ENCODE peak calls at places on chromosomes 11 and 22, in six cellular contexts. One of them, this sample, is unnamed.

GRCh38 chr22:49238181-49239141 is 589.2 kb downstream of the BRD1 start:
- DNase-seq in Calu3: no peak
- DNase-seq in type B pancreatic cell: peak
- DNase-seq in fibroblast of mammary gland: no peak
- DNase-seq in HL-60: no peak
- DNase-seq in GM13977: no peak
- DNase-seq in this sample: peak

GRCh38 chr11:34936945-34937344 is 20.5 kb downstream of the PDHX start:
- DNase-seq in Calu3: no peak
- DNase-seq in type B pancreatic cell: no peak
- DNase-seq in fibroblast of mammary gland: no peak
- DNase-seq in HL-60: no peak
- DNase-seq in GM13977: no peak
- DNase-seq in this sample: no peak

GRCh38 chr11:92480519-92480918 is 255.9 kb downstream of the FAT3 start:
- DNase-seq in Calu3: no peak
- DNase-seq in type B pancreatic cell: no peak
- DNase-seq in fibroblast of mammary gland: peak
- DNase-seq in HL-60: no peak
- DNase-seq in GM13977: no peak
- DNase-seq in this sample: no peak

GRCh38 chr11:109894242-109894641 is 198.9 kb upstream of the ZC3H12C start:
- DNase-seq in Calu3: no peak
- DNase-seq in type B pancreatic cell: no peak
- DNase-seq in fibroblast of mammary gland: no peak
- DNase-seq in HL-60: no peak
- DNase-seq in GM13977: no peak
- DNase-seq in this sample: no peak

GRCh38 chr22:23187871-23188700 is 7.8 kb downstream of the BCR start:
- DNase-seq in Calu3: peak
- DNase-seq in type B pancreatic cell: no peak
- DNase-seq in fibroblast of mammary gland: peak
- DNase-seq in HL-60: no peak
- DNase-seq in GM13977: no peak
- DNase-seq in this sample: no peak

GRCh38 chr11:120215634-120216033 is 4.8 kb downstream of the OAF start:
- DNase-seq in Calu3: no peak
- DNase-seq in type B pancreatic cell: no peak
- DNase-seq in fibroblast of mammary gland: peak
- DNase-seq in HL-60: no peak
- DNase-seq in GM13977: no peak
- DNase-seq in this sample: no peak

GRCh38 chr22:25797891-25798290 is 55.9 kb downstream of the MYO18B start:
- DNase-seq in Calu3: no peak
- DNase-seq in type B pancreatic cell: no peak
- DNase-seq in fibroblast of mammary gland: no peak
- DNase-seq in HL-60: no peak
- DNase-seq in GM13977: no peak
- DNase-seq in this sample: no peak

GRCh38 chr11:16833026-16833425 is 94.6 kb downstream of the C11orf58 start:
- DNase-seq in Calu3: no peak
- DNase-seq in type B pancreatic cell: no peak
- DNase-seq in fibroblast of mammary gland: no peak
- DNase-seq in HL-60: no peak
- DNase-seq in GM13977: no peak
- DNase-seq in this sample: no peak

GRCh38 chr11:19951558-19952083 is 208.7 kb downstream of the DBX1 start:
- DNase-seq in Calu3: peak
- DNase-seq in type B pancreatic cell: no peak
- DNase-seq in fibroblast of mammary gland: peak
- DNase-seq in HL-60: no peak
- DNase-seq in GM13977: peak
- DNase-seq in this sample: no peak

GRCh38 chr11:63892233-63892632 is 24.7 kb downstream of the RCOR2 start:
- DNase-seq in Calu3: no peak
- DNase-seq in type B pancreatic cell: no peak
- DNase-seq in fibroblast of mammary gland: peak
- DNase-seq in HL-60: peak
- DNase-seq in GM13977: no peak
- DNase-seq in this sample: no peak

GRCh38 chr22:49324527-49325491 is 502.9 kb downstream of the BRD1 start:
- DNase-seq in Calu3: no peak
- DNase-seq in type B pancreatic cell: peak
- DNase-seq in fibroblast of mammary gland: no peak
- DNase-seq in HL-60: no peak
- DNase-seq in GM13977: peak
- DNase-seq in this sample: peak

GRCh38 chr11:46850829-46851380 is 4.8 kb upstream of the CKAP5 start:
- DNase-seq in Calu3: no peak
- DNase-seq in type B pancreatic cell: no peak
- DNase-seq in fibroblast of mammary gland: no peak
- DNase-seq in HL-60: no peak
- DNase-seq in GM13977: no peak
- DNase-seq in this sample: no peak

GRCh38 chr11:42974510-42974909 is 337.3 kb upstream of the API5 start:
- DNase-seq in Calu3: no peak
- DNase-seq in type B pancreatic cell: no peak
- DNase-seq in fibroblast of mammary gland: no peak
- DNase-seq in HL-60: no peak
- DNase-seq in GM13977: no peak
- DNase-seq in this sample: no peak
- TF ChIP-seq CTCF in Calu3: no peak
- TF ChIP-seq CTCF in type B pancreatic cell: peak
- TF ChIP-seq CTCF in fibroblast of mammary gland: no peak
- TF ChIP-seq CTCF in HL-60: no peak
- TF ChIP-seq CTCF in GM13977: no peak
- TF ChIP-seq CTCF in this sample: no peak

DNA sequence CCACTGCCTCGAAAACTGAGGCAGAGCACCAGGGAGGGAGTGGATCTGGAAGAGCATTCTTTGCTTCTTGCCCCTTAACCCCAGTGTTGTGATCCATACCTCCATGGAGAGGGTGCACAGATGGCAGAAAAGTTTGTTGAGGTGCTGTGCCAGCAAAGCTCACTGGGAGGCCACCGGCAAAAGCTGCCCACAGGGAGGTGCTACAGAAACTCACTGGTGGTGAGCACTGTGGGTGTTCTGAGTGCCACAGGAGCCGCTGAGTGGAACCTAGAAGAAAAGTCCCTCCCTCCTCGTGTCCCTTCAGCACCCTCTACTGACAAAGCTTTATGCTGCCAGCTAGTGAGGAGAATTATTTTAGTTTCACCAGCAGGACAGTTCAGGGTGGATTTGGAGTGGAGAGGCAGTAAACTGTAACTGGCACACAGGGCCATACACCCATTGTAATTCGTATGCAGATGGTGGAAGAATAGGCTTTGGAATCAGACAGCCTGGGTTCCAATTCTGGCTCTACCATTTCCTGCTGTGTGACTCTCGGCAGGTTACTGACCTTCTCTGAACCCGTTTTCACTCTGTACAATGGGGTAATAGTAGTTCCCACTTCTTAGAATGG is 84.6 kb downstream of the SWAP70 start:
- DNase-seq in Calu3: peak
- DNase-seq in type B pancreatic cell: no peak
- DNase-seq in fibroblast of mammary gland: peak
- DNase-seq in HL-60: peak
- DNase-seq in GM13977: peak
- DNase-seq in this sample: no peak
- TF ChIP-seq CTCF in Calu3: peak
- TF ChIP-seq CTCF in type B pancreatic cell: peak
- TF ChIP-seq CTCF in fibroblast of mammary gland: peak
- TF ChIP-seq CTCF in HL-60: peak
- TF ChIP-seq CTCF in GM13977: peak
- TF ChIP-seq CTCF in this sample: peak

GRCh38 chr11:69721745-69722144 is 17.9 kb upstream of the FGF19 start:
- DNase-seq in Calu3: peak
- DNase-seq in type B pancreatic cell: no peak
- DNase-seq in fibroblast of mammary gland: no peak
- DNase-seq in HL-60: no peak
- DNase-seq in GM13977: no peak
- DNase-seq in this sample: no peak
- TF ChIP-seq CTCF in Calu3: no peak
- TF ChIP-seq CTCF in type B pancreatic cell: peak
- TF ChIP-seq CTCF in fibroblast of mammary gland: no peak
- TF ChIP-seq CTCF in HL-60: no peak
- TF ChIP-seq CTCF in GM13977: no peak
- TF ChIP-seq CTCF in this sample: peak

GRCh38 chr11:61008971-61009370 is 37.5 kb downstream of the CD6 start:
- DNase-seq in Calu3: no peak
- DNase-seq in type B pancreatic cell: no peak
- DNase-seq in fibroblast of mammary gland: no peak
- DNase-seq in HL-60: no peak
- DNase-seq in GM13977: no peak
- DNase-seq in this sample: no peak

GRCh38 chr11:61007971-61008896 is 36.8 kb downstream of the CD6 start:
- DNase-seq in Calu3: no peak
- DNase-seq in type B pancreatic cell: no peak
- DNase-seq in fibroblast of mammary gland: no peak
- DNase-seq in HL-60: no peak
- DNase-seq in GM13977: peak
- DNase-seq in this sample: no peak

GRCh38 chr11:61011239-61011870 is 39.9 kb downstream of the CD6 start:
- DNase-seq in Calu3: no peak
- DNase-seq in type B pancreatic cell: no peak
- DNase-seq in fibroblast of mammary gland: no peak
- DNase-seq in HL-60: no peak
- DNase-seq in GM13977: no peak
- DNase-seq in this sample: no peak

GRCh38 chr11:61010466-61011238 is 39.2 kb downstream of the CD6 start:
- DNase-seq in Calu3: no peak
- DNase-seq in type B pancreatic cell: no peak
- DNase-seq in fibroblast of mammary gland: no peak
- DNase-seq in HL-60: no peak
- DNase-seq in GM13977: no peak
- DNase-seq in this sample: no peak

DNA sequence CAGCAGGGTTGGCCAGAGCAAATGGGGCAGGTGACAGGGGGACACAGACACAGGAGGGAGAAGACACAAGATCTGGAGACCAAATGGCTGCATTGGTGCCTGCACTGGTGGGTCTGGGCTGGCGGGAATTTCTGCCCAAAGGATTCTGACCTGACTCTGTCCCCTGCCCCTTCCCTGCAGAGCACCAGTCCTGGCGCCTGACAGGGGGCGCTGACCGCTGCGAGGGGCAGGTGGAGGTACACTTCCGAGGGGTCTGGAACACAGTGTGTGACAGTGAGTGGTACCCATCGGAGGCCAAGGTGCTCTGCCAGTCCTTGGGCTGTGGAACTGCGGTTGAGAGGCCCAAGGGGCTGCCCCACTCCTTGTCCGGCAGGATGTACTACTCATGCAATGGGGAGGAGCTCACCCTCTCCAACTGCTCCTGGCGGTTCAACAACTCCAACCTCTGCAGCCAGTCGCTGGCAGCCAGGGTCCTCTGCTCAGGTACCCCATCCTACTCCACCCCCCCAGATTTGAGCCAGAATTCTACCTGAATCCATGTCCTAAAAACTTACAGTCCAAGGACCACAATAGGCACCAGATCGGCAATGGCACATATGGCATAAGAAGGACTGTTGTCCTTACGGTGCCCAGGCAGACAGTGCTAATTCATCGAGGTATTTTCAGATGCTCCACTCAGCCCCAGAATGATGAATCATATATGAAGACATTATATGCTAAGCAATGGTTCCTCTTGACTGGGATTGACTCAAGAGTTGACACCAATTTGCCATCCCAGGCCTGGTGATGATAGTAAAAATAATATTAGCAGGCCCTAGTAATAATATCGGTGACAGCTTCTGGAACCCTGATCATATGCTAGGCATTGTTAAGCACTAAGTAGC is 38.2 kb downstream of the CD6 start:
- DNase-seq in Calu3: no peak
- DNase-seq in type B pancreatic cell: no peak
- DNase-seq in fibroblast of mammary gland: no peak
- DNase-seq in HL-60: no peak
- DNase-seq in GM13977: no peak
- DNase-seq in this sample: no peak
- TF ChIP-seq CTCF in Calu3: no peak
- TF ChIP-seq CTCF in type B pancreatic cell: no peak
- TF ChIP-seq CTCF in fibroblast of mammary gland: no peak
- TF ChIP-seq CTCF in HL-60: no peak
- TF ChIP-seq CTCF in GM13977: no peak
- TF ChIP-seq CTCF in this sample: no peak

GRCh38 chr11:130114281-130114680 is 44.6 kb downstream of the APLP2 start:
- DNase-seq in Calu3: no peak
- DNase-seq in type B pancreatic cell: no peak
- DNase-seq in fibroblast of mammary gland: no peak
- DNase-seq in HL-60: no peak
- DNase-seq in GM13977: no peak
- DNase-seq in this sample: no peak

GRCh38 chr11:130115218-130115617 is 44.4 kb upstream of the ST14 start:
- DNase-seq in Calu3: no peak
- DNase-seq in type B pancreatic cell: no peak
- DNase-seq in fibroblast of mammary gland: peak
- DNase-seq in HL-60: no peak
- DNase-seq in GM13977: no peak
- DNase-seq in this sample: no peak

GRCh38 chr11:130112071-130112830 is 42.6 kb downstream of the APLP2 start:
- DNase-seq in Calu3: no peak
- DNase-seq in type B pancreatic cell: no peak
- DNase-seq in fibroblast of mammary gland: no peak
- DNase-seq in HL-60: no peak
- DNase-seq in GM13977: no peak
- DNase-seq in this sample: no peak

GRCh38 chr11:130118165-130118564 is 41.4 kb upstream of the ST14 start:
- DNase-seq in Calu3: no peak
- DNase-seq in type B pancreatic cell: no peak
- DNase-seq in fibroblast of mammary gland: no peak
- DNase-seq in HL-60: no peak
- DNase-seq in GM13977: peak
- DNase-seq in this sample: no peak

GRCh38 chr11:130114726-130115125 is 44.9 kb upstream of the ST14 start:
- DNase-seq in Calu3: no peak
- DNase-seq in type B pancreatic cell: no peak
- DNase-seq in fibroblast of mammary gland: no peak
- DNase-seq in HL-60: no peak
- DNase-seq in GM13977: no peak
- DNase-seq in this sample: no peak
- TF ChIP-seq CTCF in Calu3: no peak
- TF ChIP-seq CTCF in type B pancreatic cell: no peak
- TF ChIP-seq CTCF in fibroblast of mammary gland: no peak
- TF ChIP-seq CTCF in HL-60: no peak
- TF ChIP-seq CTCF in GM13977: no peak
- TF ChIP-seq CTCF in this sample: no peak